ENCODE peak calls at places on chromosomes 16 and 17, in ten cellular contexts. R, O, N, S, U, Z, K, I, L and C are unnamed samples.
A peak's percentile ranks its signal among the peaks of the same experiment; 100 is the strongest.

GRCh38 chr17:62882878-62883277 is 74.8 kb upstream of the MARCHF10 start:
- DNase-seq in R (no peak), O (no peak), N (no peak), S (no peak), U (no peak), Z (no peak), K (no peak), I (no peak), L (no peak), C (no peak)

GRCh38 chr16:66135376-66135775 is 231.1 kb upstream of the CDH5 start:
- DNase-seq in R (peak; percentile 52), O (no peak), N (no peak), S (no peak), U (peak; percentile 87), Z (no peak), K (no peak), I (no peak), L (no peak), C (no peak)

GRCh38 chr16:80233097-80233835 is 307.5 kb upstream of the DYNLRB2 start:
- DNase-seq in R (no peak), O (no peak), N (peak; percentile 24), S (no peak), U (no peak), Z (no peak), K (no peak), I (no peak), L (no peak), C (no peak)

GRCh38 chr16:86722970-86723369 is 144.6 kb downstream of the FOXL1 start:
- DNase-seq in R (no peak), O (no peak), N (no peak), S (no peak), U (no peak), Z (no peak), K (no peak), I (no peak), L (no peak), C (no peak)

GRCh38 chr17:66582373-66583111 is 252.4 kb upstream of the CACNG5 start:
- DNase-seq in R (no peak), O (no peak), N (no peak), S (no peak), U (no peak), Z (no peak), K (no peak), I (no peak), L (no peak), C (no peak)

GRCh38 chr17:20228860-20229259 is 219.7 kb downstream of the SPECC1 start:
- DNase-seq in R (no peak), O (no peak), N (no peak), S (no peak), U (no peak), Z (no peak), K (no peak), I (no peak), L (no peak), C (no peak)

GRCh38 chr16:50303041-50303604 is 36.8 kb downstream of the ADCY7 start:
- DNase-seq in R (no peak), O (no peak), N (no peak), S (no peak), U (peak; percentile 55), Z (no peak), K (no peak), I (no peak), L (peak; percentile 87), C (no peak)

GRCh38 chr17:6187836-6188235 is 117.7 kb downstream of the WSCD1 start:
- DNase-seq in R (no peak), O (no peak), N (no peak), S (no peak), U (no peak), Z (no peak), K (no peak), I (no peak), L (peak; percentile 25), C (no peak)

GRCh38 chr17:9231449-9232154 is 210.3 kb downstream of the NTN1 start:
- DNase-seq in R (no peak), O (no peak), N (no peak), S (no peak), U (no peak), Z (no peak), K (no peak), I (no peak), L (no peak), C (no peak)

GRCh38 chr17:61201211-61201610 is 198.4 kb upstream of the TBX2 start:
- DNase-seq in R (no peak), O (no peak), N (peak; percentile 61), S (no peak), U (no peak), Z (no peak), K (no peak), I (no peak), L (peak; percentile 96), C (no peak)

GRCh38 chr17:20273741-20274500 is 193.4 kb downstream of the LGALS9B start:
- DNase-seq in R (no peak), O (no peak), N (no peak), S (peak; percentile 33), U (no peak), Z (no peak), K (no peak), I (no peak), L (no peak), C (no peak)

GRCh38 chr16:1180772-1181714 is 28.1 kb downstream of the CACNA1H start:
- DNase-seq in R (peak; percentile 71), O (no peak), N (no peak), S (no peak), U (peak; percentile 96), Z (peak; percentile 19), K (no peak), I (no peak), L (no peak), C (peak; percentile 29)